ENCODE peak calls at places on chromosomes 3 and 15, in six cellular contexts. One of them, this sample, is unnamed.

GRCh38 chr3:184240384-184241140 is 8.2 kb downstream of the ALG3 start:
- DNase-seq in stomach: no peak
- DNase-seq in CD8-positive, alpha-beta T cell: no peak
- DNase-seq in IMR-90: peak
- DNase-seq in PC-3: peak
- DNase-seq in thoracic aorta: no peak
- DNase-seq in this sample: no peak

GRCh38 chr15:64466408-64467116 is 6.2 kb downstream of the ZNF609 start:
- DNase-seq in thoracic aorta: no peak
- DNase-seq in PC-3: no peak
- DNase-seq in CD8-positive, alpha-beta T cell: no peak
- DNase-seq in IMR-90: no peak
- DNase-seq in stomach: no peak
- DNase-seq in this sample: no peak

GRCh38 chr3:100709840-100710235 is 544 bp downstream of the TFG start:
- DNase-seq in CD8-positive, alpha-beta T cell: peak
- DNase-seq in PC-3: peak
- DNase-seq in stomach: no peak
- DNase-seq in thoracic aorta: no peak
- DNase-seq in IMR-90: peak
- DNase-seq in this sample: peak

GRCh38 chr3:16372362-16373269 is 107.6 kb downstream of the OXNAD1 start:
- DNase-seq in IMR-90: no peak
- DNase-seq in thoracic aorta: no peak
- DNase-seq in stomach: no peak
- DNase-seq in PC-3: no peak
- DNase-seq in CD8-positive, alpha-beta T cell: no peak
- DNase-seq in this sample: no peak

GRCh38 chr3:196569003-196569516 is 600 bp downstream of the FBXO45 start:
- DNase-seq in stomach: peak
- DNase-seq in CD8-positive, alpha-beta T cell: peak
- DNase-seq in thoracic aorta: no peak
- DNase-seq in PC-3: peak
- DNase-seq in IMR-90: peak
- DNase-seq in this sample: no peak

GRCh38 chr3:71243230-71243629 is 340.3 kb downstream of the FOXP1 start:
- DNase-seq in thoracic aorta: no peak
- DNase-seq in PC-3: no peak
- DNase-seq in IMR-90: no peak
- DNase-seq in stomach: no peak
- DNase-seq in CD8-positive, alpha-beta T cell: no peak
- DNase-seq in this sample: no peak

GRCh38 chr3:43155464-43156121 is 49.7 kb upstream of the POMGNT2 start:
- DNase-seq in stomach: peak
- DNase-seq in thoracic aorta: peak
- DNase-seq in CD8-positive, alpha-beta T cell: no peak
- DNase-seq in IMR-90: peak
- DNase-seq in PC-3: peak
- DNase-seq in this sample: no peak

GRCh38 chr15:60548101-60548500 is 69.2 kb upstream of the ICE2 start:
- DNase-seq in PC-3: no peak
- DNase-seq in thoracic aorta: no peak
- DNase-seq in stomach: no peak
- DNase-seq in CD8-positive, alpha-beta T cell: no peak
- DNase-seq in IMR-90: no peak
- DNase-seq in this sample: no peak

GRCh38 chr3:63940389-63940757 is 28.2 kb upstream of the SCAANT1 start:
- DNase-seq in IMR-90: peak
- DNase-seq in PC-3: peak
- DNase-seq in CD8-positive, alpha-beta T cell: no peak
- DNase-seq in thoracic aorta: no peak
- DNase-seq in stomach: no peak
- DNase-seq in this sample: no peak

GRCh38 chr3:158313344-158313927 is 203.5 kb downstream of the RSRC1 start:
- DNase-seq in PC-3: peak
- DNase-seq in IMR-90: peak
- DNase-seq in CD8-positive, alpha-beta T cell: no peak
- DNase-seq in thoracic aorta: no peak
- DNase-seq in stomach: no peak
- DNase-seq in this sample: no peak

GRCh38 chr15:66775127-66776105 is 73.4 kb downstream of the SMAD6 start:
- DNase-seq in IMR-90: no peak
- DNase-seq in CD8-positive, alpha-beta T cell: no peak
- DNase-seq in stomach: no peak
- DNase-seq in thoracic aorta: no peak
- DNase-seq in PC-3: no peak
- DNase-seq in this sample: no peak

GRCh38 chr3:72065236-72065635 is 280.3 kb upstream of the PROK2 start:
- DNase-seq in stomach: no peak
- DNase-seq in IMR-90: no peak
- DNase-seq in CD8-positive, alpha-beta T cell: no peak
- DNase-seq in PC-3: no peak
- DNase-seq in thoracic aorta: no peak
- DNase-seq in this sample: no peak

GRCh38 chr15:84979651-84980050 is 2.0 kb upstream of the PDE8A start:
- DNase-seq in PC-3: no peak
- DNase-seq in stomach: no peak
- DNase-seq in IMR-90: no peak
- DNase-seq in thoracic aorta: no peak
- DNase-seq in CD8-positive, alpha-beta T cell: no peak
- DNase-seq in this sample: no peak

GRCh38 chr3:18445421-18446066 is 20.4 kb upstream of the SATB1 start:
- DNase-seq in CD8-positive, alpha-beta T cell: peak
- DNase-seq in thoracic aorta: no peak
- DNase-seq in stomach: peak
- DNase-seq in IMR-90: no peak
- DNase-seq in PC-3: no peak
- DNase-seq in this sample: no peak

GRCh38 chr3:18444597-18445420 is 19.7 kb upstream of the SATB1 start:
- DNase-seq in IMR-90: peak
- DNase-seq in PC-3: peak
- DNase-seq in CD8-positive, alpha-beta T cell: peak
- DNase-seq in thoracic aorta: no peak
- DNase-seq in stomach: peak
- DNase-seq in this sample: no peak

GRCh38 chr3:18443670-18444596 is 18.8 kb upstream of the SATB1 start:
- DNase-seq in IMR-90: no peak
- DNase-seq in CD8-positive, alpha-beta T cell: peak
- DNase-seq in stomach: peak
- DNase-seq in PC-3: peak
- DNase-seq in thoracic aorta: no peak
- DNase-seq in this sample: no peak

GRCh38 chr3:18441521-18441920 is 16.4 kb upstream of the SATB1 start:
- DNase-seq in PC-3: no peak
- DNase-seq in thoracic aorta: no peak
- DNase-seq in stomach: no peak
- DNase-seq in IMR-90: no peak
- DNase-seq in CD8-positive, alpha-beta T cell: no peak
- DNase-seq in this sample: no peak

DNA sequence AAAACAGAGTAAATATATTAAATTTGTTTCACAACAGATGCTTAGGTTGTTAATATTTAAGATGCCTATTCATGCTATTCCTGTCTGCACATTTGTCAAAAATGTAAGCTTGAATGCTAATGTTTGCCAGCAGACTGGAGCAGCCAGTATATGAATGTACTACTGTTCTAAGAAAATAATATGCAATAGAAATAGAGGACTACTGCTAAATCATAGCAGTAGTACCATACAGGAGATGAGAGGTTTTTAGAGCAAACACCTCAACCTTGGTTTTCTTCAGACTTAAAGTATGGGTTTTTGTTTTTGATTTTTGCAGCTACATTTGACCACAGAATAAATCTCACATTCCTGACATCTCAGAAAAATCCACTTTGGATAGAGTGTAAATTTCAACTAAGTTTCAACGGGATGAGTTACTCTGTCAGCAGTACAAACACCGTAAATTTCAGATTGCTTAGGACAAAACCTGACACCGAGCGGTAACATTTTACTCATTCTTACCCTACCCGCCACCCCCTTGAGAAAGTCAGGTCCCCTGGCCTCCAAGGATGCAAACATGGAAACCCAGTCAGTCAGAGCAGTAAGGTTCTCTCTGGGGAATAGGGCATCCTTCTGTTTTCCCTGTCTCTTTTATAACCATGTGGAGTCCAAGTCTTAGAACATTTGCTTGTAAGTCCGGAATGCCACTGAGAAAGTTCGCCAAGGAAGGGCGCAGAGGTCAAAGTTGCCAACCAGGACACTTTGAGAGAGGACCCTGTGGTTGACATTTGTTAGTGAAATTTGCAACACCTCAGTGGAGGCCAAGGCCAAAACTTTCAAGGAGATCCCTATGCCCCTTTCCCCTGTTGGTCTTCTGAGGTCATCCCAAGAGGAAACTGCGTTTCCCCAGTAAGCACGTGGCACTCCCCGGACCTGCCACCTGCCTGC is 17.9 kb upstream of the SATB1 start:
- DNase-seq in stomach: no peak
- DNase-seq in PC-3: no peak
- DNase-seq in thoracic aorta: no peak
- DNase-seq in IMR-90: no peak
- DNase-seq in CD8-positive, alpha-beta T cell: no peak
- DNase-seq in this sample: no peak
- H3K4me3 ChIP-seq in stomach: peak
- H3K4me3 ChIP-seq in PC-3: peak
- H3K4me3 ChIP-seq in thoracic aorta: peak
- H3K4me3 ChIP-seq in IMR-90: no peak
- H3K4me3 ChIP-seq in CD8-positive, alpha-beta T cell: peak
- H3K4me3 ChIP-seq in this sample: peak

GRCh38 chr3:119240101-119240581 is 537 bp downstream of the B4GALT4 start:
- DNase-seq in CD8-positive, alpha-beta T cell: no peak
- DNase-seq in PC-3: peak
- DNase-seq in stomach: no peak
- DNase-seq in thoracic aorta: no peak
- DNase-seq in IMR-90: no peak
- DNase-seq in this sample: no peak

GRCh38 chr3:119237299-119237698 is 3.4 kb downstream of the B4GALT4 start:
- DNase-seq in IMR-90: peak
- DNase-seq in thoracic aorta: no peak
- DNase-seq in stomach: no peak
- DNase-seq in PC-3: no peak
- DNase-seq in CD8-positive, alpha-beta T cell: no peak
- DNase-seq in this sample: no peak

GRCh38 chr3:119240582-119241434 is at the start of gene B4GALT4:
- DNase-seq in thoracic aorta: peak
- DNase-seq in IMR-90: peak
- DNase-seq in CD8-positive, alpha-beta T cell: peak
- DNase-seq in PC-3: peak
- DNase-seq in stomach: peak
- DNase-seq in this sample: peak

GRCh38 chr3:119236756-119237155 is 3.9 kb downstream of the B4GALT4 start:
- DNase-seq in PC-3: no peak
- DNase-seq in IMR-90: no peak
- DNase-seq in CD8-positive, alpha-beta T cell: no peak
- DNase-seq in thoracic aorta: no peak
- DNase-seq in stomach: no peak
- DNase-seq in this sample: no peak

DNA sequence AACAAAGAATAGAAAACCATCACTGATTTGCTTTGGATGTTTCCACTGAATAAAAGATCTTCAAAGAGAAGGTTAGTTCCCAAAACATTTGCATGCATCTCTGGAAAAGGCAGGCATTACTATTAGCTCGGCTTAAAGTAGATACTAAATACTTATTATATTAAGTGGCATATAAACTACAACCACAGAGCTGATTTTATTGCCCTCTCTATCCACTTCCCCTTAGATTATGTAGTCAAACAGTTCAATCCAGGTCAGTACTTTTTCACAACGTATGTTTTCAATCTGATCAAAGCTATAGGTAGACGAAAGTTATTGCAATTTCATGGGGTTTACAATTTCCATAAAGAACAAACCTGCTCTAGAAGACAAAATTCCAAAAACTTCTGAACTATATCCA is 1.3 kb downstream of the B4GALT4 start:
- DNase-seq in thoracic aorta: no peak
- DNase-seq in CD8-positive, alpha-beta T cell: no peak
- DNase-seq in stomach: no peak
- DNase-seq in PC-3: peak
- DNase-seq in IMR-90: no peak
- DNase-seq in this sample: no peak
- H3K4me3 ChIP-seq in thoracic aorta: peak
- H3K4me3 ChIP-seq in CD8-positive, alpha-beta T cell: no peak
- H3K4me3 ChIP-seq in stomach: peak
- H3K4me3 ChIP-seq in PC-3: peak
- H3K4me3 ChIP-seq in IMR-90: peak
- H3K4me3 ChIP-seq in this sample: peak

GRCh38 chr15:57255751-57256150 is 120.6 kb upstream of the CGNL1 start:
- DNase-seq in thoracic aorta: no peak
- DNase-seq in IMR-90: no peak
- DNase-seq in CD8-positive, alpha-beta T cell: no peak
- DNase-seq in stomach: no peak
- DNase-seq in PC-3: no peak
- DNase-seq in this sample: no peak

GRCh38 chr15:57256941-57257340 is 119.4 kb upstream of the CGNL1 start:
- DNase-seq in PC-3: no peak
- DNase-seq in IMR-90: no peak
- DNase-seq in thoracic aorta: no peak
- DNase-seq in stomach: no peak
- DNase-seq in CD8-positive, alpha-beta T cell: no peak
- DNase-seq in this sample: no peak

GRCh38 chr15:57263520-57263919 is 112.8 kb upstream of the CGNL1 start:
- DNase-seq in CD8-positive, alpha-beta T cell: no peak
- DNase-seq in IMR-90: no peak
- DNase-seq in stomach: no peak
- DNase-seq in thoracic aorta: no peak
- DNase-seq in PC-3: no peak
- DNase-seq in this sample: no peak

GRCh38 chr15:57259511-57260143 is 116.7 kb upstream of the CGNL1 start:
- DNase-seq in PC-3: no peak
- DNase-seq in stomach: no peak
- DNase-seq in CD8-positive, alpha-beta T cell: no peak
- DNase-seq in IMR-90: no peak
- DNase-seq in thoracic aorta: no peak
- DNase-seq in this sample: no peak
- H3K4me3 ChIP-seq in PC-3: no peak
- H3K4me3 ChIP-seq in stomach: no peak
- H3K4me3 ChIP-seq in CD8-positive, alpha-beta T cell: no peak
- H3K4me3 ChIP-seq in IMR-90: no peak
- H3K4me3 ChIP-seq in thoracic aorta: no peak
- H3K4me3 ChIP-seq in this sample: no peak

GRCh38 chr3:149816326-149816725 is 3.3 kb downstream of the RNF13 start:
- DNase-seq in PC-3: no peak
- DNase-seq in stomach: no peak
- DNase-seq in CD8-positive, alpha-beta T cell: no peak
- DNase-seq in thoracic aorta: no peak
- DNase-seq in IMR-90: no peak
- DNase-seq in this sample: no peak
- H3K4me3 ChIP-seq in PC-3: no peak
- H3K4me3 ChIP-seq in stomach: no peak
- H3K4me3 ChIP-seq in CD8-positive, alpha-beta T cell: no peak
- H3K4me3 ChIP-seq in thoracic aorta: peak
- H3K4me3 ChIP-seq in IMR-90: no peak
- H3K4me3 ChIP-seq in this sample: no peak

GRCh38 chr3:87088366-87088983 is 97.5 kb upstream of the VGLL3 start:
- DNase-seq in thoracic aorta: no peak
- DNase-seq in PC-3: no peak
- DNase-seq in IMR-90: no peak
- DNase-seq in stomach: no peak
- DNase-seq in CD8-positive, alpha-beta T cell: no peak
- DNase-seq in this sample: no peak
- H3K4me3 ChIP-seq in thoracic aorta: peak
- H3K4me3 ChIP-seq in PC-3: no peak
- H3K4me3 ChIP-seq in IMR-90: peak
- H3K4me3 ChIP-seq in stomach: peak
- H3K4me3 ChIP-seq in CD8-positive, alpha-beta T cell: no peak
- H3K4me3 ChIP-seq in this sample: peak

GRCh38 chr3:14959358-14959943 is 12.1 kb downstream of the NR2C2 start:
- DNase-seq in stomach: no peak
- DNase-seq in PC-3: no peak
- DNase-seq in IMR-90: no peak
- DNase-seq in CD8-positive, alpha-beta T cell: no peak
- DNase-seq in thoracic aorta: no peak
- DNase-seq in this sample: no peak
- H3K4me3 ChIP-seq in stomach: no peak
- H3K4me3 ChIP-seq in PC-3: no peak
- H3K4me3 ChIP-seq in IMR-90: no peak
- H3K4me3 ChIP-seq in CD8-positive, alpha-beta T cell: peak
- H3K4me3 ChIP-seq in thoracic aorta: no peak
- H3K4me3 ChIP-seq in this sample: no peak

This sample was measured in esophagus squamous epithelium.